ENCODE peak calls at places on chromosome 15, in six cellular contexts. J, H, O, X, R and T are unnamed samples.

GRCh38 chr15:66803182-66803729 is 101.2 kb downstream of the SMAD6 start:
- DNase-seq in J (peak; percentile 94), H (peak; percentile 82), O (peak; percentile 97), X (no peak), R (peak; percentile 94), T (peak; percentile 76)

GRCh38 chr15:64898406-64898805 is 13.3 kb upstream of the ANKDD1A start:
- DNase-seq in J (no peak), H (no peak), O (no peak), X (no peak), R (no peak), T (no peak)

GRCh38 chr15:81492303-81492702 is 118.3 kb upstream of the TMC3 start:
- DNase-seq in J (peak; percentile 36), H (no peak), O (peak; percentile 59), X (no peak), R (no peak), T (no peak)

GRCh38 chr15:39616731-39617455 is 36.0 kb downstream of the THBS1 start:
- DNase-seq in J (no peak), H (no peak), O (no peak), X (no peak), R (no peak), T (no peak)

GRCh38 chr15:93173369-93173768 is 84.4 kb upstream of the RGMA start:
- DNase-seq in J (no peak), H (no peak), O (peak; percentile 68), X (no peak), R (no peak), T (no peak)

GRCh38 chr15:40785158-40785557 is 15.4 kb downstream of the C15orf62 start:
- DNase-seq in J (no peak), H (no peak), O (no peak), X (no peak), R (no peak), T (no peak)

GRCh38 chr15:76140069-76140454 is 80.3 kb downstream of the TMEM266 start:
- DNase-seq in J (peak; percentile 58), H (no peak), O (no peak), X (no peak), R (no peak), T (peak; percentile 39)

GRCh38 chr15:64858136-64858535 is 16.4 kb downstream of the PLEKHO2 start:
- DNase-seq in J (no peak), H (no peak), O (no peak), X (no peak), R (no peak), T (no peak)

GRCh38 chr15:96693990-96694517 is 363.6 kb downstream of the NR2F2 start:
- DNase-seq in J (no peak), H (no peak), O (no peak), X (no peak), R (no peak), T (peak; percentile 89)